ENCODE peak calls at places on chromosomes 4 and X, in seven cellular contexts. Y, V, P, U, Z, H and M are unnamed samples.

GRCh38 chr4:24917076-24917856 is 4.4 kb upstream of the CCDC149 start:
- DNase-seq in Y (no peak), V (no peak), P (no peak), U (no peak), Z (peak), H (no peak), M (no peak)

GRCh38 chrX:40105016-40105790 is 7.4 kb upstream of the BCOR start:
- DNase-seq in Y (no peak), V (no peak), P (no peak), U (peak), Z (peak), H (peak), M (no peak)

GRCh38 chr4:1591107-1591506 is 93.0 kb downstream of the FAM53A start:
- DNase-seq in Y (no peak), V (no peak), P (no peak), U (no peak), Z (peak), H (no peak), M (no peak)

GRCh38 chr4:174152717-174153466 is 130.6 kb downstream of the FBXO8 start:
- DNase-seq in Y (no peak), V (no peak), P (peak), U (no peak), Z (peak), H (no peak), M (no peak)

GRCh38 chr4:35250771-35251170 is 993.5 kb downstream of the ARAP2 start:
- DNase-seq in Y (no peak), V (no peak), P (no peak), U (no peak), Z (no peak), H (no peak), M (no peak)

GRCh38 chrX:38336538-38337240 is 9.4 kb upstream of the RPGR start:
- DNase-seq in Y (no peak), V (no peak), P (no peak), U (no peak), Z (no peak), H (no peak), M (no peak)

GRCh38 chr4:186068581-186069402 is at the start of gene TLR3:
- DNase-seq in Y (no peak), V (no peak), P (no peak), U (no peak), Z (no peak), H (peak), M (no peak)

GRCh38 chr4:158778712-158779111 is 9.9 kb downstream of the FNIP2 start:
- DNase-seq in Y (no peak), V (no peak), P (no peak), U (no peak), Z (no peak), H (peak), M (no peak)

GRCh38 chr4:78644063-78644691 is 92.6 kb downstream of the ANXA3 start:
- DNase-seq in Y (no peak), V (no peak), P (no peak), U (no peak), Z (no peak), H (no peak), M (no peak)

GRCh38 chr4:105474110-105474518 is 252 bp upstream of the PPA2 start:
- DNase-seq in Y (no peak), V (peak), P (peak), U (no peak), Z (no peak), H (peak), M (peak)

GRCh38 chrX:53694642-53695041 is 8.1 kb upstream of the HUWE1 start:
- DNase-seq in Y (no peak), V (no peak), P (no peak), U (no peak), Z (no peak), H (no peak), M (no peak)

GRCh38 chr4:7650606-7651400 is 216.1 kb upstream of the PSAPL1 start:
- DNase-seq in Y (no peak), V (no peak), P (peak), U (no peak), Z (peak), H (peak), M (peak)

GRCh38 chrX:46704767-46705386 is 54.0 kb downstream of the SLC9A7 start:
- DNase-seq in Y (no peak), V (no peak), P (no peak), U (peak), Z (no peak), H (peak), M (no peak)

GRCh38 chrX:105647749-105648148 is 174.6 kb upstream of the NRK start:
- DNase-seq in Y (no peak), V (no peak), P (no peak), U (no peak), Z (no peak), H (no peak), M (no peak)

GRCh38 chr4:20432098-20432497 is 180.4 kb downstream of the SLIT2 start:
- DNase-seq in Y (no peak), V (no peak), P (no peak), U (no peak), Z (no peak), H (peak), M (no peak)

GRCh38 chr4:95472538-95472937 is 76.2 kb downstream of the UNC5C start:
- DNase-seq in Y (no peak), V (no peak), P (no peak), U (no peak), Z (no peak), H (no peak), M (no peak)

GRCh38 chr4:2868840-2869487 is 25.3 kb downstream of the ADD1 start:
- DNase-seq in Y (no peak), V (no peak), P (no peak), U (no peak), Z (no peak), H (no peak), M (no peak)

GRCh38 chr4:168478868-168479267 is 1.4 kb downstream of the DDX60L start:
- DNase-seq in Y (no peak), V (no peak), P (no peak), U (no peak), Z (no peak), H (no peak), M (no peak)

GRCh38 chr4:10153161-10153560 is 36.6 kb upstream of the WDR1 start:
- DNase-seq in Y (no peak), V (no peak), P (no peak), U (no peak), Z (no peak), H (no peak), M (no peak)

GRCh38 chr4:56790566-56791175 is 30.8 kb downstream of the SPINK2 start:
- DNase-seq in Y (no peak), V (no peak), P (no peak), U (no peak), Z (no peak), H (no peak), M (no peak)

GRCh38 chrX:119236599-119237525 is 777 bp downstream of the PGRMC1 start:
- DNase-seq in Y (peak), V (no peak), P (no peak), U (no peak), Z (peak), H (peak), M (peak)

GRCh38 chr4:119038465-119038864 is 97.2 kb upstream of the MYOZ2 start:
- DNase-seq in Y (no peak), V (no peak), P (no peak), U (no peak), Z (no peak), H (peak), M (no peak)

GRCh38 chr4:46886711-46887110 is 22.3 kb downstream of the COX7B2 start:
- DNase-seq in Y (no peak), V (no peak), P (no peak), U (peak), Z (no peak), H (peak), M (no peak)

GRCh38 chr4:117326091-117326490 is 240.7 kb upstream of the TRAM1L1 start:
- DNase-seq in Y (no peak), V (no peak), P (no peak), U (no peak), Z (no peak), H (peak), M (no peak)

GRCh38 chr4:77881460-77882295 is 19.0 kb downstream of the MRPL1 start:
- DNase-seq in Y (no peak), V (no peak), P (peak), U (no peak), Z (no peak), H (no peak), M (no peak)

GRCh38 chrX:119753639-119754257 is 4.6 kb upstream of the SOWAHD start:
- DNase-seq in Y (no peak), V (no peak), P (peak), U (peak), Z (peak), H (no peak), M (peak)

GRCh38 chrX:9745417-9746115 is 20.1 kb downstream of the GPR143 start:
- DNase-seq in Y (no peak), V (no peak), P (no peak), U (no peak), Z (no peak), H (peak), M (peak)

GRCh38 chrX:11190745-11191510 is 79.8 kb downstream of the HCCS start:
- DNase-seq in Y (no peak), V (no peak), P (no peak), U (no peak), Z (no peak), H (no peak), M (no peak)

GRCh38 chr4:137267024-137267423 is 265.3 kb downstream of the PCDH18 start:
- DNase-seq in Y (no peak), V (no peak), P (no peak), U (no peak), Z (no peak), H (peak), M (no peak)

GRCh38 chrX:126551725-126552312 is 795 bp downstream of the DCAF12L1 start:
- DNase-seq in Y (no peak), V (no peak), P (peak), U (no peak), Z (no peak), H (no peak), M (no peak)

GRCh38 chrX:69107747-69108410 is 57.4 kb downstream of the PJA1 start:
- DNase-seq in Y (no peak), V (no peak), P (no peak), U (no peak), Z (no peak), H (no peak), M (no peak)

GRCh38 chr4:3485011-3485881 is 22.1 kb downstream of the DOK7 start:
- DNase-seq in Y (no peak), V (no peak), P (no peak), U (peak), Z (no peak), H (no peak), M (no peak)

GRCh38 chr4:186878203-186878800 is 154.6 kb upstream of the FAT1 start:
- DNase-seq in Y (no peak), V (no peak), P (no peak), U (no peak), Z (no peak), H (no peak), M (no peak)

GRCh38 chr4:158590219-158590618 is 68.5 kb downstream of the RXFP1 start:
- DNase-seq in Y (no peak), V (no peak), P (no peak), U (no peak), Z (no peak), H (no peak), M (no peak)

DNA sequence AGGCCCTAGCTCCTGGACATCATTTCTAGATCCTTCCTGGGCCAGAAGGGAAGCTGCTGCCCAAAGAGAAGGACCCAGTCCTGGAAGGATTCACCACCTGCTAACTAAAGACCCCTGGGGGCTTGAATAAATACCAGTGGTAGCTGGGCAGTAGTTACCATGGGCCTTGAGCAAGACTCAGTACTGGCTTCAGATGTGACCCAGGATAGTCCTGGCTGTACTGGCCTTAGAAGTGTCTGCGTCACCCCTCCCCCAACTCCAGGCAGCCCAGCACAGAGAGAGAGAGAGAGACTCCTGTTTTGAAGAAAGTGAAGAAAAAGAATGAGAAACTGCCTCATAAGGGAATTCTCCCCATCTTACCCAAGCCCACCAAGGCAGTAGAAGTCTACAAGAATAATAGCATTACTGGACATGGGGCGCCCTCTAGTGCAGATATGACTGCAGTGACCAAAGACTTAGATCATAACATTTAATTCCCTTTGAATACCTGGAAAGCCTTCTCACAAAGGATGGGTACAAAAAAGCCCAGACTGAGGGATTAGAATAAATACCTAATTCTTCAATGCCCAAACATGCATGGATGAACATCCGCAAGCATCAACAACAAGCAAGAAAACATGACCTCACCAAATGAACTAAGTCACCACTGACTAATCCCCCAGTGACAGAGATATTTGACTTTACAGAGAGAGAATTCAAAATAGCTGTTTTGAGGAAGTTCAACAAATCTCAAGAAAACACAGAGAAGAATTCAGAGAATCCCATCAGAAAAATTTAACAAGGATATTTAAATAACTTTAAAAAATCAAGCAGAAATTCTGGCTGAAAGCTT is 171.8 kb downstream of the HNRNPD start:
- DNase-seq in Y (no peak), V (no peak), P (peak), U (no peak), Z (peak), H (peak), M (peak)
- TF ChIP-seq CTCF in Y (peak), V (no peak), P (peak), U (peak), Z (peak), H (peak), M (peak)

DNA sequence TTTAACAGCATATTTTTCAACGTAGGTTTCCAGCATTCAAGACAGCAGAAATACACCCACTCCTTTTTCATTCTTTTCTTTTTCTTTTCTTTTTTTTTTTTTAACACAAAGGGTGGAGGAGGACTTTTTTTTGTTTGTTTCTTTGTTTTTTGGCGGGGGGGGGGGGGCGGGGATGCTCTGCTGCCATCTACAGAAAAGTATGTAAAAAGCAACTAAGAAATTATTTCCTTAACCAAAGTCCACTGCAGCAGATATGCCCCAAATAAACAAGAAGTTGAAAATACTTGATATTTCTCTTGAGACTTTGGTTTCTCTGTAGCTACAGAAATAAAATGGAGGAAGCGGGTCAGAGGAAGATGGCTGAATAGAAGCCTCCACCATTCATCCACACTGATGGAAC is 63.2 kb upstream of the PBDC1 start:
- DNase-seq in Y (no peak), V (no peak), P (peak), U (no peak), Z (peak), H (no peak), M (no peak)
- TF ChIP-seq CTCF in Y (no peak), V (no peak), P (peak), U (no peak), Z (peak), H (no peak), M (no peak)

DNA sequence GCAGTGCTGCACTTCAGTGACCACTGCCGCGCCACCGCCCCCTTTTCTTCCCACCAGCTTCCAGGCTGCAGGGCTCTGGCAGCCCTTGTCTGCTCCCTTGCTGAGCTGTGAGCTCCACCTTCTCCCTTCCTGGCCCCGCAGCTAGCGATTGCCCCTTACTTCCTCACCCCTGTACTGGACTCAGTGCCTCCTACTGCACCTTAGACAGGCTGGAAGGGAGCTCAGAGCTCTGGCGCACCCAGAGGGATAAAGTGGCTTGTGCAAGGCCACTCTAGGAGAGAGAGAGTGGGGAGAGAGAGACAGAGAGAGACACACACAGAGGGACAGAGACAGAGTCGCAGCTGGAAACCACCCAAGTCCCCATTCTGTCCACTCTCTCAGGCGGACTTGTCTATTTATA is 6.0 kb downstream of the RASL11B start:
- DNase-seq in Y (no peak), V (no peak), P (peak), U (no peak), Z (peak), H (no peak), M (no peak)
- TF ChIP-seq CTCF in Y (no peak), V (no peak), P (peak), U (no peak), Z (peak), H (no peak), M (no peak)

GRCh38 chr4:14787221-14787620 is 215.1 kb upstream of the CPEB2 start:
- DNase-seq in Y (no peak), V (no peak), P (no peak), U (no peak), Z (no peak), H (no peak), M (no peak)

GRCh38 chr4:14783011-14783877 is 219.0 kb upstream of the CPEB2 start:
- DNase-seq in Y (no peak), V (no peak), P (no peak), U (peak), Z (no peak), H (peak), M (no peak)

GRCh38 chr4:14790487-14790886 is 211.8 kb upstream of the CPEB2 start:
- DNase-seq in Y (no peak), V (no peak), P (no peak), U (no peak), Z (no peak), H (no peak), M (no peak)

GRCh38 chr4:14792702-14793227 is 209.5 kb upstream of the CPEB2 start:
- DNase-seq in Y (no peak), V (no peak), P (no peak), U (no peak), Z (no peak), H (peak), M (no peak)

GRCh38 chr4:14787894-14788293 is 214.4 kb upstream of the CPEB2 start:
- DNase-seq in Y (no peak), V (no peak), P (peak), U (no peak), Z (peak), H (peak), M (no peak)
- TF ChIP-seq CTCF in Y (peak), V (no peak), P (peak), U (no peak), Z (peak), H (peak), M (peak)

GRCh38 chr4:153365003-153365402 is 20.5 kb downstream of the MND1 start:
- DNase-seq in Y (no peak), V (no peak), P (no peak), U (no peak), Z (no peak), H (no peak), M (no peak)
- TF ChIP-seq CTCF in Y (no peak), V (no peak), P (no peak), U (no peak), Z (no peak), H (no peak), M (no peak)